ENCODE peak calls at places on chromosomes 1 and 21, in ten cellular contexts. X, S, A, B, F, C, M, Z, L and K are unnamed samples.

GRCh38 chr1:182157187-182157586 is 95.7 kb upstream of the ZNF648 start:
- DNase-seq in C (no peak), Z (no peak), F (no peak), B (no peak), L (no peak), A (no peak), X (no peak), M (no peak), S (no peak), K (no peak)

GRCh38 chr1:59672851-59673574 is 141.7 kb upstream of the HOOK1 start:
- DNase-seq in B (no peak), M (no peak), X (no peak), S (no peak), Z (peak), F (no peak), L (no peak), C (no peak), A (peak), K (no peak)

GRCh38 chr1:15432327-15432726 is 5.9 kb upstream of the CTRC start:
- DNase-seq in M (no peak), C (no peak), B (peak), F (no peak), A (no peak), X (no peak), S (no peak), Z (no peak), L (no peak), K (no peak)

GRCh38 chr1:219422811-219423598 is 189.9 kb downstream of the ZC3H11B start:
- DNase-seq in C (no peak), S (no peak), A (no peak), M (no peak), B (no peak), F (no peak), Z (no peak), X (no peak), L (no peak), K (no peak)

GRCh38 chr1:182430263-182431068 is 19.5 kb upstream of the RGSL1 start:
- DNase-seq in L (no peak), M (no peak), B (no peak), X (no peak), Z (no peak), F (peak), C (no peak), A (peak), S (no peak), K (no peak)

GRCh38 chr21:42426424-42426823 is 22.7 kb downstream of the UBASH3A start:
- DNase-seq in B (no peak), M (no peak), S (no peak), F (no peak), L (no peak), C (no peak), X (no peak), A (no peak), Z (no peak), K (no peak)

GRCh38 chr1:223067914-223068313 is 75.1 kb downstream of the TLR5 start:
- DNase-seq in M (no peak), X (no peak), L (no peak), S (no peak), C (no peak), Z (no peak), F (no peak), A (no peak), B (no peak), K (no peak)

GRCh38 chr1:22907528-22907927 is 65.1 kb downstream of the LACTBL1 start:
- DNase-seq in S (no peak), L (no peak), F (no peak), Z (no peak), B (no peak), C (no peak), M (no peak), X (no peak), A (no peak), K (no peak)

GRCh38 chr1:196355206-196355786 is 252.9 kb downstream of the KCNT2 start:
- DNase-seq in B (peak), X (no peak), L (no peak), Z (no peak), F (no peak), A (no peak), M (no peak), S (no peak), C (no peak), K (no peak)

GRCh38 chr1:199725002-199725401 is 302.5 kb upstream of the NR5A2 start:
- DNase-seq in Z (no peak), F (no peak), C (no peak), B (no peak), X (no peak), M (no peak), A (no peak), S (no peak), L (no peak), K (no peak)

GRCh38 chr1:165426745-165427144 is 18.2 kb downstream of the RXRG start:
- DNase-seq in C (no peak), M (no peak), X (no peak), Z (no peak), S (no peak), B (no peak), A (no peak), F (no peak), L (no peak), K (no peak)

GRCh38 chr1:234683856-234684632 is 74.1 kb upstream of the IRF2BP2 start:
- DNase-seq in X (no peak), B (no peak), Z (no peak), M (no peak), F (no peak), L (no peak), S (no peak), C (peak), A (no peak), K (no peak)

GRCh38 chr1:156889802-156890585 is 3.5 kb upstream of the PEAR1 start:
- DNase-seq in A (no peak), S (peak), Z (peak), F (peak), M (peak), X (peak), L (peak), B (peak), C (peak), K (no peak)

GRCh38 chr1:228174482-228175315 is 9.1 kb downstream of the IBA57 start:
- DNase-seq in A (no peak), X (no peak), B (no peak), Z (no peak), S (no peak), F (peak), C (no peak), M (peak), L (no peak), K (peak)

GRCh38 chr1:215749423-215749822 is 182.3 kb downstream of the KCTD3 start:
- DNase-seq in B (no peak), Z (no peak), A (peak), M (no peak), S (no peak), C (no peak), X (no peak), L (no peak), F (no peak), K (no peak)

GRCh38 chr1:222087207-222087920 is 345.5 kb upstream of the DUSP10 start:
- DNase-seq in A (no peak), L (no peak), S (no peak), M (no peak), X (no peak), B (no peak), C (no peak), Z (no peak), F (no peak), K (no peak)

GRCh38 chr1:111476761-111477309 is 3.1 kb downstream of the C1orf162 start:
- DNase-seq in Z (no peak), S (no peak), M (peak), C (no peak), F (peak), A (no peak), L (peak), B (no peak), X (no peak), K (no peak)

GRCh38 chr1:111559736-111560279 is 56.4 kb upstream of the ADORA3 start:
- DNase-seq in M (no peak), F (no peak), B (no peak), X (no peak), C (no peak), A (peak), Z (no peak), S (no peak), L (no peak), K (no peak)

GRCh38 chr1:9615316-9616063 is 26.8 kb downstream of the TMEM201 start:
- DNase-seq in X (no peak), A (no peak), C (no peak), L (peak), F (peak), B (no peak), Z (no peak), S (no peak), M (peak), K (no peak)

GRCh38 chr1:159923203-159924024 is 1.9 kb downstream of the TAGLN2 start:
- DNase-seq in B (peak), Z (peak), F (peak), X (no peak), S (no peak), A (peak), L (peak), C (peak), M (peak), K (no peak)

GRCh38 chr1:914253-914890 is 9.4 kb upstream of the SAMD11 start:
- DNase-seq in A (no peak), L (no peak), F (no peak), B (no peak), Z (no peak), C (peak), X (no peak), M (no peak), S (no peak), K (no peak)

GRCh38 chr1:112504666-112505399 is 3.9 kb upstream of the WNT2B start:
- DNase-seq in X (no peak), S (no peak), B (no peak), Z (no peak), M (no peak), C (no peak), L (no peak), A (no peak), F (no peak), K (no peak)

GRCh38 chr1:192543445-192543844 is 32.1 kb upstream of the RGS1 start:
- DNase-seq in X (no peak), S (no peak), A (no peak), Z (no peak), L (no peak), B (no peak), F (no peak), M (no peak), C (no peak), K (no peak)

GRCh38 chr1:227033880-227034279 is 93.8 kb downstream of the COQ8A start:
- DNase-seq in M (no peak), A (no peak), C (no peak), X (no peak), F (no peak), L (no peak), B (no peak), Z (no peak), S (no peak), K (no peak)

GRCh38 chr1:184101571-184101970 is 50.0 kb downstream of the TSEN15 start:
- DNase-seq in M (no peak), C (no peak), A (no peak), Z (no peak), S (no peak), L (no peak), B (no peak), F (no peak), X (no peak), K (no peak)

GRCh38 chr1:234538930-234539649 is 60.1 kb upstream of the TARBP1 start:
- DNase-seq in M (no peak), L (no peak), X (no peak), A (no peak), B (no peak), S (no peak), F (no peak), Z (no peak), C (peak), K (no peak)

GRCh38 chr1:94250341-94250740 is 13.0 kb upstream of the ARHGAP29 start:
- DNase-seq in M (no peak), S (no peak), B (no peak), F (no peak), Z (no peak), C (no peak), X (no peak), A (no peak), L (no peak), K (no peak)

GRCh38 chr1:24203404-24203803 is 16.3 kb upstream of the IFNLR1 start:
- DNase-seq in X (no peak), L (no peak), M (no peak), C (no peak), A (no peak), Z (no peak), S (no peak), B (no peak), F (no peak), K (no peak)

GRCh38 chr1:101365186-101365585 is 128.4 kb downstream of the S1PR1 start:
- DNase-seq in M (no peak), B (no peak), L (no peak), A (peak), X (no peak), S (no peak), F (no peak), Z (no peak), C (no peak), K (no peak)

GRCh38 chr1:88873737-88874374 is 17.5 kb downstream of the GTF2B start:
- DNase-seq in M (no peak), L (no peak), Z (peak), B (no peak), A (no peak), C (no peak), X (no peak), F (no peak), S (no peak), K (no peak)

GRCh38 chr1:230752407-230752806 is 5.2 kb downstream of the CAPN9 start:
- DNase-seq in B (peak), F (no peak), M (no peak), L (no peak), A (no peak), Z (peak), C (no peak), X (peak), S (no peak), K (peak)

GRCh38 chr1:204623365-204623893 is 62.1 kb downstream of the LRRN2 start:
- DNase-seq in A (no peak), L (no peak), S (no peak), C (no peak), X (no peak), B (no peak), M (no peak), Z (no peak), F (no peak), K (no peak)

GRCh38 chr1:55211909-55212308 is 3.3 kb downstream of the USP24 start:
- DNase-seq in B (no peak), S (no peak), L (no peak), Z (no peak), C (no peak), X (no peak), A (no peak), F (no peak), M (no peak), K (no peak)

GRCh38 chr1:69123486-69123885 is 444.2 kb upstream of the LRRC7 start:
- DNase-seq in L (no peak), F (no peak), M (no peak), Z (peak), S (no peak), X (no peak), B (no peak), A (no peak), C (no peak), K (no peak)

GRCh38 chr1:94580367-94581115 is 39.0 kb upstream of the F3 start:
- DNase-seq in F (no peak), S (no peak), C (no peak), X (no peak), A (peak), Z (no peak), M (no peak), B (no peak), L (no peak), K (no peak)